ENCODE peak calls at places on chromosome 1, in seven cellular contexts. R is HCEC 1CT; V is NCI-H774; C is uterus; S is stimulated activated CD8-positive, alpha-beta memory T cell treated with anti-CD3 and anti-CD28 coated beads, Interleukin-15, amount 100 ng/mL, for 1 hour; G is ovary; L is H54. I is an unnamed sample.

GRCh38 chr1:65769621-65770020 is 23.1 kb upstream of the PDE4B start:
- DNase-seq in R (peak; percentile 69), V (no peak), C (no peak), S (no peak), G (no peak), L (no peak), I (no peak)

GRCh38 chr1:179099891-179100290 is 18.0 kb downstream of the TOR3A start:
- DNase-seq in R (no peak), V (no peak), C (no peak), S (no peak), G (no peak), L (no peak), I (no peak)

GRCh38 chr1:37692078-37692833 is at the start of gene CDCA8:
- DNase-seq in R (peak; percentile 98), V (peak; percentile 100), C (peak; percentile 98), S (peak; percentile 96), G (peak; percentile 95), L (peak; percentile 98), I (peak; percentile 99)

GRCh38 chr1:100028765-100029164 is 59.0 kb downstream of the SLC35A3 start:
- DNase-seq in R (no peak), V (no peak), C (no peak), S (no peak), G (no peak), L (no peak), I (no peak)

GRCh38 chr1:64685942-64686341 is 58.9 kb upstream of the RAVER2 start:
- DNase-seq in R (no peak), V (no peak), C (no peak), S (no peak), G (no peak), L (no peak), I (no peak)

GRCh38 chr1:213179784-213180183 is 128.7 kb downstream of the RPS6KC1 start:
- DNase-seq in R (no peak), V (no peak), C (no peak), S (no peak), G (no peak), L (no peak), I (no peak)

GRCh38 chr1:26787706-26788514 is at the start of gene PIGV:
- DNase-seq in R (peak; percentile 78), V (peak; percentile 51), C (peak; percentile 90), S (peak; percentile 69), G (peak; percentile 89), L (no peak), I (peak; percentile 88)

GRCh38 chr1:230781596-230781995 is 34.4 kb downstream of the CAPN9 start:
- DNase-seq in R (peak; percentile 16), V (no peak), C (no peak), S (no peak), G (no peak), L (no peak), I (no peak)

GRCh38 chr1:8985915-8986813 is 40.1 kb downstream of the SLC2A7 start:
- DNase-seq in R (peak; percentile 96), V (no peak), C (peak; percentile 55), S (no peak), G (peak; percentile 25), L (peak; percentile 42), I (peak; percentile 82)

GRCh38 chr1:39592069-39592468 is 15.5 kb upstream of the PABPC4 start:
- DNase-seq in R (no peak), V (no peak), C (no peak), S (no peak), G (no peak), L (no peak), I (no peak)

I was measured in ureter.